ENCODE peak calls at places on chromosome 4, in four cellular contexts. N, H, Q and V are unnamed samples.

GRCh38 chr4:2428496-2429213 is 9.9 kb downstream of the CFAP99 start:
- DNase-seq in N (no peak), H (no peak), Q (no peak), V (no peak)

GRCh38 chr4:176193126-176193525 is 2.3 kb downstream of the SPATA4 start:
- DNase-seq in N (no peak), Q (no peak), H (no peak), V (no peak)

GRCh38 chr4:20043992-20044391 is 207.7 kb upstream of the SLIT2 start:
- DNase-seq in H (no peak), Q (no peak), N (no peak), V (no peak)

GRCh38 chr4:26377352-26378311 is 56.8 kb downstream of the RBPJ start:
- DNase-seq in Q (no peak), N (no peak), H (no peak), V (no peak)

GRCh38 chr4:133096972-133097371 is 52.1 kb upstream of the PCDH10 start:
- DNase-seq in Q (no peak), N (no peak), H (no peak), V (no peak)

GRCh38 chr4:139619644-139620043 is 46.0 kb upstream of the MGST2 start:
- DNase-seq in N (no peak), Q (peak; percentile 42), H (no peak), V (no peak)

GRCh38 chr4:71830497-71831178 is 46.8 kb upstream of the GC start:
- DNase-seq in N (no peak), H (no peak), Q (no peak), V (no peak)

GRCh38 chr4:110620352-110621327 is 2.2 kb downstream of the PITX2 start:
- DNase-seq in H (no peak), Q (no peak), N (no peak), V (no peak)

GRCh38 chr4:70538869-70539268 is 20.5 kb downstream of the AMTN start:
- DNase-seq in Q (no peak), N (no peak), H (no peak), V (no peak)

GRCh38 chr4:140877781-140878180 is 121.6 kb upstream of the TBC1D9 start:
- DNase-seq in H (no peak), N (no peak), Q (no peak), V (no peak)

GRCh38 chr4:78565971-78566372 is 14.4 kb downstream of the ANXA3 start:
- DNase-seq in N (no peak), H (no peak), Q (peak; percentile 77), V (no peak)